ENCODE peak calls at places on chromosomes 4 and X, in ten cellular contexts. F is brain microvascular endothelial cell; G is AG10803; A is A172; M is activated naive CD4-positive, alpha-beta T cell treated with anti-CD3 and anti-CD28 coated beads, Interleukin-2, amount 10 ng/mL, durations not matched to agents 7 days and 5 days; N is heart left ventricle; B is kidney glomerular epithelial cell; X is NCI-H345; O is fibroblast of the conjunctiva; L is lung. J is an unnamed sample.

GRCh38 chr4:48162162-48162561 is 28.1 kb upstream of the TXK start:
- DNase-seq in F (peak), L (no peak), M (no peak), O (no peak), B (no peak), X (no peak), A (peak), N (no peak), G (no peak), J (no peak)

GRCh38 chr4:159278399-159278798 is 175.5 kb downstream of the RAPGEF2 start:
- DNase-seq in X (no peak), L (no peak), N (no peak), B (no peak), F (no peak), M (no peak), A (no peak), O (no peak), G (peak), J (no peak)

GRCh38 chr4:1604181-1604705 is 79.9 kb downstream of the FAM53A start:
- DNase-seq in B (no peak), M (no peak), N (peak), G (no peak), X (no peak), A (peak), L (no peak), F (no peak), O (no peak), J (peak)

GRCh38 chr4:143482753-143483362 is 30.6 kb upstream of the SMARCA5 start:
- DNase-seq in O (peak), F (peak), L (no peak), A (peak), B (peak), X (peak), M (no peak), G (peak), N (no peak), J (no peak)

GRCh38 chrX:119069762-119070161 is 3.0 kb upstream of the CT47C1 start:
- DNase-seq in L (no peak), O (no peak), G (no peak), N (no peak), M (no peak), X (no peak), A (no peak), B (no peak), F (no peak), J (no peak)

GRCh38 chr4:122824616-122825015 is 2.0 kb upstream of the FGF2 start:
- DNase-seq in B (no peak), F (no peak), M (no peak), O (no peak), N (no peak), A (no peak), G (no peak), L (no peak), X (no peak), J (no peak)

GRCh38 chrX:9847071-9847470 is 60.8 kb downstream of the SHROOM2 start:
- DNase-seq in A (peak), O (no peak), B (peak), N (no peak), G (peak), F (peak), L (no peak), M (no peak), X (no peak), J (no peak)

GRCh38 chr4:127247293-127247952 is 385.3 kb upstream of the INTU start:
- DNase-seq in L (no peak), B (no peak), A (no peak), G (no peak), O (no peak), N (no peak), F (no peak), X (no peak), M (no peak), J (no peak)

GRCh38 chr4:78065514-78066192 is 8.5 kb downstream of the FRAS1 start:
- DNase-seq in M (no peak), G (no peak), X (no peak), O (no peak), F (no peak), L (no peak), N (no peak), B (no peak), A (no peak), J (no peak)

GRCh38 chr4:148793221-148793620 is 351.0 kb upstream of the NR3C2 start:
- DNase-seq in G (no peak), M (no peak), L (no peak), O (no peak), A (peak), X (no peak), N (no peak), B (no peak), F (no peak), J (no peak)

GRCh38 chrX:56788229-56788628 is 59.2 kb downstream of the NBDY start:
- DNase-seq in B (no peak), A (no peak), N (no peak), O (peak), F (no peak), X (no peak), G (no peak), L (no peak), M (no peak), J (peak)

GRCh38 chr4:83810428-83810827 is 274.5 kb downstream of the GPAT3 start:
- DNase-seq in L (no peak), B (no peak), F (no peak), A (no peak), G (no peak), N (no peak), M (no peak), O (no peak), X (no peak), J (no peak)

GRCh38 chrX:44227981-44228380 is 115.5 kb downstream of the EFHC2 start:
- DNase-seq in G (no peak), B (no peak), N (no peak), A (no peak), X (no peak), F (no peak), L (no peak), O (no peak), M (no peak), J (no peak)

J was measured in suprapubic skin.